ENCODE peak calls at places on chromosomes 13 and 19, in nine cellular contexts. E is right lobe of liver, O is fibroblast of lung, B is dorsolateral prefrontal cortex, S is breast epithelium, C is GM20000, Q is astrocyte, D is PC-9, Z is progenitor cell of endocrine pancreas. L is an unnamed sample.

GRCh38 chr19:42176649-42176989 is 40.9 kb downstream of the DEDD2 start:
- DNase-seq in D (no peak), B (no peak), Z (no peak), C (no peak), S (no peak), O (no peak), Q (peak), E (no peak), L (no peak)

GRCh38 chr13:44068169-44068568 is 188.5 kb downstream of the LACC1 start:
- DNase-seq in S (no peak), O (peak), C (no peak), B (no peak), Z (no peak), E (no peak), D (peak), Q (peak), L (no peak)

GRCh38 chr19:51799998-51800848 is 5.3 kb downstream of the FPR3 start:
- DNase-seq in S (no peak), O (peak), C (no peak), D (no peak), E (peak), B (no peak), Q (peak), Z (no peak), L (peak)

GRCh38 chr13:50617134-50617721 is 226.3 kb downstream of the DLEU7 start:
- DNase-seq in Z (no peak), D (no peak), O (peak), Q (peak), B (no peak), E (no peak), C (no peak), S (no peak), L (no peak)

GRCh38 chr13:88622362-88622973 is 951.3 kb downstream of the SLITRK5 start:
- DNase-seq in O (no peak), C (no peak), E (no peak), Q (no peak), D (no peak), Z (no peak), S (no peak), B (no peak), L (no peak)

GRCh38 chr19:45354443-45354842 is 13.9 kb downstream of the KLC3 start:
- DNase-seq in Q (no peak), Z (no peak), E (no peak), C (no peak), D (no peak), O (no peak), B (no peak), S (no peak), L (no peak)

GRCh38 chr13:83880275-83881027 is 1.8 kb downstream of the SLITRK1 start:
- DNase-seq in B (no peak), Z (no peak), C (no peak), D (no peak), Q (no peak), E (no peak), O (no peak), S (no peak), L (no peak)

GRCh38 chr19:11361037-11361770 is 6.0 kb downstream of the PLPPR2 start:
- DNase-seq in C (no peak), B (no peak), E (peak), Z (peak), S (no peak), D (no peak), Q (no peak), O (no peak), L (no peak)

GRCh38 chr13:46354143-46355087 is 32.6 kb downstream of the RUBCNL start:
- DNase-seq in E (no peak), S (no peak), C (no peak), Q (peak), B (no peak), O (peak), Z (no peak), D (peak), L (no peak)

GRCh38 chr13:106362637-106363036 is 172.8 kb downstream of the EFNB2 start:
- DNase-seq in Q (no peak), E (no peak), B (no peak), D (no peak), S (no peak), O (no peak), Z (no peak), C (no peak), L (no peak)

GRCh38 chr13:91346848-91347211 is 657 bp upstream of the MIR17HG start:
- DNase-seq in C (peak), E (peak), B (no peak), Q (no peak), O (no peak), S (no peak), D (no peak), Z (peak), L (no peak)

GRCh38 chr13:100434010-100434763 is 154.4 kb downstream of the GGACT start:
- DNase-seq in S (no peak), E (no peak), Z (no peak), D (peak), Q (peak), C (peak), O (peak), B (no peak), L (no peak)

GRCh38 chr13:34391071-34391470 is 551.0 kb upstream of the NBEA start:
- DNase-seq in C (no peak), Q (peak), Z (no peak), D (no peak), E (no peak), O (peak), S (no peak), B (no peak), L (no peak)

GRCh38 chr13:51643114-51643881 is 59.0 kb downstream of the WDFY2 start:
- DNase-seq in C (no peak), S (no peak), O (peak), E (no peak), Z (no peak), D (peak), B (no peak), Q (peak), L (no peak)

GRCh38 chr13:84481958-84482357 is 599.7 kb upstream of the SLITRK1 start:
- DNase-seq in Q (peak), E (no peak), B (no peak), S (no peak), D (no peak), Z (no peak), O (peak), C (no peak), L (no peak)

GRCh38 chr19:48135411-48135810 is 24.8 kb upstream of the PLA2G4C start:
- DNase-seq in Q (no peak), Z (no peak), B (no peak), D (peak), S (no peak), O (no peak), C (no peak), E (no peak), L (no peak)

GRCh38 chr13:98826156-98826555 is 73.7 kb upstream of the SLC15A1 start:
- DNase-seq in Q (no peak), Z (no peak), E (no peak), O (no peak), D (no peak), S (no peak), C (no peak), B (no peak), L (no peak)

GRCh38 chr13:98998831-98999634 is 21.2 kb upstream of the DOCK9 start:
- DNase-seq in D (no peak), S (no peak), O (peak), Q (peak), E (no peak), B (no peak), Z (no peak), C (no peak), L (no peak)

GRCh38 chr19:14167013-14167593 is 30.7 kb upstream of the ASF1B start:
- DNase-seq in C (no peak), Q (no peak), B (no peak), D (no peak), S (no peak), E (no peak), Z (no peak), O (no peak), L (no peak)

GRCh38 chr13:76884571-76885202 is 1.5 kb downstream of the KCTD12 start:
- DNase-seq in Z (no peak), C (no peak), Q (peak), S (no peak), D (no peak), O (peak), E (no peak), B (no peak), L (no peak)

GRCh38 chr19:10567696-10568443 is 909 bp downstream of the CDKN2D start:
- DNase-seq in O (no peak), Z (no peak), Q (no peak), E (no peak), B (no peak), S (no peak), D (no peak), C (peak), L (no peak)

GRCh38 chr19:16612631-16613030 is 15.4 kb downstream of the MED26 start:
- DNase-seq in O (no peak), C (no peak), B (no peak), Z (no peak), E (no peak), D (no peak), S (no peak), Q (no peak), L (no peak)

GRCh38 chr19:48501446-48501960 is 10.1 kb downstream of the LMTK3 start:
- DNase-seq in B (no peak), O (no peak), Q (no peak), S (no peak), D (peak), C (peak), Z (peak), E (no peak), L (no peak)

GRCh38 chr13:73741742-73742141 is 392.5 kb downstream of the KLF12 start:
- DNase-seq in B (no peak), D (no peak), E (no peak), Q (no peak), Z (no peak), S (no peak), O (no peak), C (no peak), L (no peak)

GRCh38 chr19:47255947-47256687 is at the start of gene CCDC9:
- DNase-seq in C (no peak), S (peak), Z (peak), O (peak), Q (peak), B (peak), D (peak), E (peak), L (peak)

GRCh38 chr19:3576696-3577443 is 4.1 kb downstream of the HMG20B start:
- DNase-seq in C (peak), B (peak), E (no peak), O (peak), Z (no peak), Q (peak), D (no peak), S (no peak), L (no peak)

DNA sequence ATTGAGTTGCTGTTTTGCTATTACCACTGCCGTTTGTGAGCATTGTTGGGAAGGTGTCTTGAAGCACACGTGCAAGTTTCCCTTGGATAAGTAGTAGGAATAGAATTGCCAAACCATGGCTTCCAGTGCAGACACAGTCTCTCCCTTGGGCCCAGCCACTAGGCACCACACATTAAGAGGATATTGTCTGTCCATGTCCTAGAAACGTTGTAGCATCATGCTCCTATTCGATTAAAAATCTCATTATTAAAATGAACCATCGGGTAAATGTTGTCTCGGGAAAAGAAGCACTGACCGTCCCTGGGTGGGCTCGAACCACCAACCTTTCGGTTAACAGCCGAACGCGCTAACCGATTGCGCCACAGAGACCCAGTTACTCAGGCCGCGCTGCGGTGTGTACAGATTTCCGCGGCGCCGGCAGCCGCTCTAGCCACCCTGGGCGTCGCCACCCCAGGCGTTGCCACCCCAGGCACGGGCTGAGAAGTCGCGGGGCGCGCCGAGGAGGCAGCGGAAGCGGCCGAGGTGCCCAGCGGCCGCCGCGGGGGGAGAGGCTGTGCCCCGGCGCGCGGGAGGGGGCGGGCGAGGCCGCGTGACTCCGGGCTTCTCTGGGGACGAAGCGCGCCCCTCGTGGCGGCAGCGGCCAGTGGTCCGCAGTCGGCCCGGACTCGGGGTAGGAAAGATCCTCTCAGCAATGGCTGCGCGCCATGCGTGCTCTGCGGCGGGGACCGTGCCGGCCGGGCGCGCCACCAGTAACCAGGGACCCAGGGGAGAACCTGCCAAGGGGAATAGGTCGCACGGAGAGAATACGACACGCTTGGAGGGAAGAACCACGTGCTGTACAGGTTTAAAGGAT is 56.2 kb downstream of the USPL1 start:
- DNase-seq in D (peak), S (peak), O (peak), C (peak), Z (peak), Q (peak), E (peak), B (peak), L (peak)
- TF ChIP-seq CTCF in D (peak), S (no peak), O (peak), C (peak), Z (peak), Q (peak), E (peak), B (peak), L (peak)

GRCh38 chr19:55342044-55342531 is 2.4 kb downstream of the KMT5C start:
- DNase-seq in D (no peak), B (no peak), Q (no peak), E (no peak), C (no peak), O (no peak), Z (no peak), S (no peak), L (no peak)

GRCh38 chr19:55340144-55340783 is 588 bp downstream of the KMT5C start:
- DNase-seq in E (peak), S (no peak), Q (no peak), Z (peak), O (no peak), D (no peak), B (no peak), C (no peak), L (no peak)

GRCh38 chr19:55341191-55342043 is 1.7 kb downstream of the KMT5C start:
- DNase-seq in D (peak), Z (peak), O (peak), E (peak), S (peak), B (no peak), Q (peak), C (peak), L (peak)

GRCh38 chr19:55339225-55340143 is at the start of gene KMT5C:
- DNase-seq in Z (peak), B (peak), C (peak), O (peak), D (peak), Q (peak), S (peak), E (peak), L (peak)

DNA sequence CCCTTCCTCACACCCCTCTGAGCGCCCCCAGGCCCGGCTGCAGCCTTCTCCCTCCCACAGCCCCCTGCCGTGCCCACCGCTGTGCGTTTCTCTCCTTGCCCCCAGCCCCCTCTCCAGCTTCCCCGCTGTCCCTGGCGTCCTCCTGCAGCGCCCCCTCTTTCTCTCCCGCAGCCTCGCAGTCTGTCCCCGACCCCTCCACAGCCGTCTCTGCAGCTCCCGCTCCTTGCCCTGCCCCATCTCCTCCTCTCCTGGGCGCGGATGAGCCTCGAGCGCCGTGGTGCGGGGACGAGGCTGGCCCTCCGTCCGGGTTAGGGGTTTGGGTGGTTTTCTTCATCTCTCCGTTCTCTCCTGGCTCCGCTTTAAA is 1.1 kb downstream of the KMT5C start:
- DNase-seq in Q (no peak), D (no peak), S (no peak), Z (peak), C (no peak), E (no peak), B (no peak), O (no peak), L (no peak)
- TF ChIP-seq CTCF in Q (no peak), D (no peak), S (no peak), Z (peak), C (no peak), E (no peak), B (no peak), O (no peak), L (no peak)

GRCh38 chr13:101453784-101454201 is 1.3 kb downstream of the ITGBL1 start:
- DNase-seq in C (peak), Z (no peak), S (no peak), Q (no peak), B (peak), O (no peak), D (peak), E (peak), L (no peak)
- TF ChIP-seq CTCF in C (no peak), Z (no peak), S (peak), Q (no peak), B (peak), O (peak), D (peak), E (no peak), L (no peak)

GRCh38 chr13:59975807-59976445 is 187.8 kb downstream of the DIAPH3 start:
- DNase-seq in D (no peak), Z (no peak), O (no peak), Q (no peak), E (no peak), S (no peak), B (no peak), C (no peak), L (no peak)
- TF ChIP-seq CTCF in D (no peak), Z (no peak), O (no peak), Q (no peak), E (no peak), S (no peak), B (no peak), C (no peak), L (no peak)

GRCh38 chr19:33175886-33176669 is 18.1 kb upstream of the LRP3 start:
- DNase-seq in O (peak), S (no peak), B (no peak), Z (peak), D (peak), C (peak), Q (peak), E (no peak), L (no peak)
- TF ChIP-seq CTCF in O (no peak), S (no peak), B (no peak), Z (no peak), D (peak), C (no peak), Q (no peak), E (no peak), L (no peak)